ENCODE peak calls at places on chromosomes 2 and 18, in seven cellular contexts. B is epithelial cell of esophagus; F is left lobe of liver; I is CD8-positive, alpha-beta T cell; G is midbrain; O is HTR-8/SVneo; Y is IMR-90. K is an unnamed sample.

GRCh38 chr2:164903214-164903613 is 52.1 kb downstream of the SLC38A11 start:
- DNase-seq in I (no peak), Y (peak; percentile 77), G (no peak), F (no peak), B (peak; percentile 41), O (no peak), K (no peak)

GRCh38 chr2:69545477-69545932 is 98.0 kb downstream of the AAK1 start:
- DNase-seq in B (no peak), I (no peak), F (no peak), Y (no peak), G (no peak), O (no peak), K (no peak)

GRCh38 chr18:48547456-48548403 is 8.9 kb downstream of the CTIF start:
- DNase-seq in I (no peak), B (peak; percentile 96), F (peak; percentile 30), G (no peak), O (peak; percentile 62), Y (peak; percentile 90), K (peak; percentile 90)

GRCh38 chr2:181786371-181787228 is 104.9 kb upstream of the ITPRID2 start:
- DNase-seq in O (no peak), B (no peak), F (no peak), Y (no peak), I (no peak), G (no peak), K (peak; percentile 50)

GRCh38 chr2:183035954-183036669 is 2.1 kb downstream of the NCKAP1 start:
- DNase-seq in Y (no peak), I (no peak), F (no peak), G (no peak), B (no peak), O (no peak), K (no peak)

GRCh38 chr2:137437386-137437785 is 526.9 kb upstream of the HNMT start:
- DNase-seq in B (peak; percentile 62), O (no peak), Y (no peak), G (no peak), I (no peak), F (no peak), K (no peak)

GRCh38 chr2:24210106-24210455 is 35.2 kb downstream of the FAM228A start:
- DNase-seq in B (no peak), F (no peak), I (no peak), G (no peak), Y (no peak), O (no peak), K (no peak)

GRCh38 chr18:8260319-8260718 is 348.9 kb upstream of the RAB12 start:
- DNase-seq in Y (peak; percentile 11), I (no peak), F (no peak), G (no peak), O (no peak), B (peak; percentile 90), K (peak; percentile 46)

GRCh38 chr2:65390134-65390533 is 42.3 kb downstream of the SPRED2 start:
- DNase-seq in O (no peak), Y (no peak), G (no peak), I (no peak), F (peak; percentile 62), B (no peak), K (no peak)

GRCh38 chr2:112910219-112910618 is 746 bp upstream of the IL37 start:
- DNase-seq in F (no peak), Y (no peak), I (no peak), B (no peak), G (no peak), O (no peak), K (no peak)

GRCh38 chr2:109318150-109318948 is 189.3 kb downstream of the SH3RF3 start:
- DNase-seq in O (peak; percentile 59), G (peak; percentile 19), F (no peak), Y (peak; percentile 98), I (no peak), B (peak; percentile 44), K (no peak)

GRCh38 chr2:112840068-112840445 is 3.5 kb upstream of the IL1B start:
- DNase-seq in O (no peak), G (no peak), F (no peak), B (no peak), Y (no peak), I (no peak), K (no peak)

GRCh38 chr18:555705-556402 is 24.3 kb upstream of the CETN1 start:
- DNase-seq in O (no peak), Y (no peak), G (no peak), F (no peak), B (no peak), I (no peak), K (no peak)

GRCh38 chr2:168649105-168649504 is 153.3 kb upstream of the NOSTRIN start:
- DNase-seq in G (no peak), B (no peak), Y (no peak), O (no peak), I (no peak), F (no peak), K (no peak)

GRCh38 chr2:10771786-10772185 is 40.8 kb downstream of the PDIA6 start:
- DNase-seq in O (no peak), B (no peak), F (no peak), Y (no peak), G (no peak), I (no peak), K (no peak)

K was measured in kidney tubule cell.